ENCODE peak calls at places on chromosomes 16 and 17, in nine cellular contexts. One of them, this sample, is unnamed. For H3K4me1, the result is how much of the 10 kb centered on the place peaks cover.

GRCh38 chr16:68798398-68798797 is 44.9 kb upstream of the TANGO6 start:
- DNase-seq in PC-3: no peak
- DNase-seq in GM23248: no peak
- DNase-seq in HCT116: no peak
- DNase-seq in hepatocyte: no peak
- DNase-seq in OCI-LY7: no peak
- DNase-seq in MM.1S: no peak
- DNase-seq in GM23338: peak
- DNase-seq in SK-N-SH: no peak
- DNase-seq in this sample: no peak

GRCh38 chr17:81119223-81120148 is 45.8 kb upstream of the PVALEF start:
- DNase-seq in hepatocyte: peak
- DNase-seq in OCI-LY7: peak
- DNase-seq in GM23248: peak
- DNase-seq in SK-N-SH: peak
- DNase-seq in HCT116: peak
- DNase-seq in GM23338: peak
- DNase-seq in PC-3: peak
- DNase-seq in MM.1S: peak
- DNase-seq in this sample: peak

GRCh38 chr17:56652608-56653007 is 59.1 kb downstream of the NOG start:
- DNase-seq in MM.1S: no peak
- DNase-seq in OCI-LY7: no peak
- DNase-seq in hepatocyte: no peak
- DNase-seq in GM23338: no peak
- DNase-seq in HCT116: no peak
- DNase-seq in SK-N-SH: no peak
- DNase-seq in GM23248: no peak
- DNase-seq in PC-3: peak
- DNase-seq in this sample: no peak

GRCh38 chr17:59287452-59287851 is 44.0 kb upstream of the YPEL2 start:
- DNase-seq in PC-3: peak
- DNase-seq in hepatocyte: no peak
- DNase-seq in SK-N-SH: no peak
- DNase-seq in GM23338: no peak
- DNase-seq in MM.1S: peak
- DNase-seq in GM23248: peak
- DNase-seq in OCI-LY7: peak
- DNase-seq in HCT116: peak
- DNase-seq in this sample: no peak

GRCh38 chr17:82382933-82383255 is 11.3 kb downstream of the UTS2R start:
- DNase-seq in OCI-LY7: no peak
- DNase-seq in SK-N-SH: no peak
- DNase-seq in MM.1S: no peak
- DNase-seq in HCT116: no peak
- DNase-seq in hepatocyte: no peak
- DNase-seq in GM23248: no peak
- DNase-seq in GM23338: no peak
- DNase-seq in PC-3: no peak
- DNase-seq in this sample: no peak

GRCh38 chr17:34644941-34645550 is 65.7 kb downstream of the TMEM132E start:
- DNase-seq in SK-N-SH: no peak
- DNase-seq in GM23338: no peak
- DNase-seq in hepatocyte: no peak
- DNase-seq in PC-3: no peak
- DNase-seq in MM.1S: no peak
- DNase-seq in GM23248: no peak
- DNase-seq in OCI-LY7: no peak
- DNase-seq in HCT116: no peak
- DNase-seq in this sample: no peak

GRCh38 chr17:60193482-60193881 is 43.7 kb downstream of the CA4 start:
- DNase-seq in OCI-LY7: no peak
- DNase-seq in SK-N-SH: no peak
- DNase-seq in HCT116: no peak
- DNase-seq in GM23338: no peak
- DNase-seq in hepatocyte: no peak
- DNase-seq in MM.1S: no peak
- DNase-seq in PC-3: no peak
- DNase-seq in GM23248: no peak
- DNase-seq in this sample: no peak

GRCh38 chr17:75504347-75505151 is 10.8 kb downstream of the CASKIN2 start:
- DNase-seq in OCI-LY7: peak
- DNase-seq in hepatocyte: peak
- DNase-seq in PC-3: peak
- DNase-seq in MM.1S: peak
- DNase-seq in HCT116: no peak
- DNase-seq in GM23248: peak
- DNase-seq in SK-N-SH: peak
- DNase-seq in GM23338: peak
- DNase-seq in this sample: peak

GRCh38 chr16:70523621-70524405 is at the start of gene SF3B3:
- DNase-seq in hepatocyte: peak
- DNase-seq in GM23338: peak
- DNase-seq in MM.1S: no peak
- DNase-seq in GM23248: peak
- DNase-seq in OCI-LY7: peak
- DNase-seq in SK-N-SH: peak
- DNase-seq in PC-3: no peak
- DNase-seq in HCT116: no peak
- DNase-seq in this sample: peak

GRCh38 chr16:17590711-17591654 is 120.2 kb upstream of the XYLT1 start:
- DNase-seq in SK-N-SH: no peak
- DNase-seq in HCT116: no peak
- DNase-seq in GM23248: peak
- DNase-seq in GM23338: no peak
- DNase-seq in hepatocyte: no peak
- DNase-seq in MM.1S: no peak
- DNase-seq in OCI-LY7: no peak
- DNase-seq in PC-3: no peak
- DNase-seq in this sample: no peak

GRCh38 chr17:9973689-9974459 is 68.8 kb upstream of the RCVRN start:
- DNase-seq in GM23338: no peak
- DNase-seq in GM23248: no peak
- DNase-seq in PC-3: no peak
- DNase-seq in HCT116: no peak
- DNase-seq in hepatocyte: no peak
- DNase-seq in OCI-LY7: no peak
- DNase-seq in SK-N-SH: no peak
- DNase-seq in MM.1S: no peak
- DNase-seq in this sample: no peak

GRCh38 chr16:67336646-67337045 is 10.0 kb downstream of the LRRC36 start:
- DNase-seq in GM23248: peak
- DNase-seq in MM.1S: no peak
- DNase-seq in OCI-LY7: no peak
- DNase-seq in hepatocyte: no peak
- DNase-seq in GM23338: no peak
- DNase-seq in SK-N-SH: no peak
- DNase-seq in PC-3: no peak
- DNase-seq in HCT116: no peak
- DNase-seq in this sample: no peak
- TF ChIP-seq EZH2phosphoT487 in GM23248: no peak
- TF ChIP-seq EZH2phosphoT487 in MM.1S: no peak
- TF ChIP-seq EZH2phosphoT487 in OCI-LY7: no peak
- TF ChIP-seq EZH2phosphoT487 in hepatocyte: no peak
- TF ChIP-seq EZH2phosphoT487 in GM23338: no peak
- TF ChIP-seq EZH2phosphoT487 in SK-N-SH: no peak
- TF ChIP-seq EZH2phosphoT487 in PC-3: no peak
- TF ChIP-seq EZH2phosphoT487 in HCT116: no peak
- TF ChIP-seq EZH2phosphoT487 in this sample: no peak

GRCh38 chr16:456891-457483 is 31.5 kb downstream of the RAB11FIP3 start:
- DNase-seq in HCT116: no peak
- DNase-seq in GM23338: no peak
- DNase-seq in PC-3: no peak
- DNase-seq in hepatocyte: peak
- DNase-seq in GM23248: peak
- DNase-seq in MM.1S: no peak
- DNase-seq in SK-N-SH: peak
- DNase-seq in OCI-LY7: no peak
- DNase-seq in this sample: no peak
- H3K27ac ChIP-seq in HCT116: no peak
- H3K27ac ChIP-seq in GM23338: peak
- H3K27ac ChIP-seq in PC-3: no peak
- H3K27ac ChIP-seq in hepatocyte: peak
- H3K27ac ChIP-seq in GM23248: peak
- H3K27ac ChIP-seq in MM.1S: no peak
- H3K27ac ChIP-seq in SK-N-SH: peak
- H3K27ac ChIP-seq in OCI-LY7: no peak
- H3K27ac ChIP-seq in this sample: peak

GRCh38 chr16:4109250-4109736 is 6.9 kb downstream of the ADCY9 start:
- DNase-seq in PC-3: no peak
- DNase-seq in GM23338: no peak
- DNase-seq in HCT116: no peak
- DNase-seq in SK-N-SH: no peak
- DNase-seq in GM23248: no peak
- DNase-seq in MM.1S: no peak
- DNase-seq in OCI-LY7: no peak
- DNase-seq in hepatocyte: no peak
- DNase-seq in this sample: no peak

GRCh38 chr16:4113358-4114256 is 2.6 kb downstream of the ADCY9 start:
- DNase-seq in GM23338: no peak
- DNase-seq in GM23248: peak
- DNase-seq in SK-N-SH: no peak
- DNase-seq in HCT116: no peak
- DNase-seq in OCI-LY7: no peak
- DNase-seq in MM.1S: no peak
- DNase-seq in hepatocyte: no peak
- DNase-seq in PC-3: no peak
- DNase-seq in this sample: no peak

GRCh38 chr16:4111748-4112696 is 4.2 kb downstream of the ADCY9 start:
- DNase-seq in GM23338: no peak
- DNase-seq in OCI-LY7: no peak
- DNase-seq in hepatocyte: no peak
- DNase-seq in HCT116: no peak
- DNase-seq in MM.1S: no peak
- DNase-seq in PC-3: peak
- DNase-seq in SK-N-SH: no peak
- DNase-seq in GM23248: peak
- DNase-seq in this sample: no peak

GRCh38 chr16:4110065-4110464 is 6.2 kb downstream of the ADCY9 start:
- DNase-seq in MM.1S: no peak
- DNase-seq in PC-3: no peak
- DNase-seq in hepatocyte: no peak
- DNase-seq in OCI-LY7: no peak
- DNase-seq in GM23248: no peak
- DNase-seq in SK-N-SH: no peak
- DNase-seq in HCT116: no peak
- DNase-seq in GM23338: no peak
- DNase-seq in this sample: no peak

DNA sequence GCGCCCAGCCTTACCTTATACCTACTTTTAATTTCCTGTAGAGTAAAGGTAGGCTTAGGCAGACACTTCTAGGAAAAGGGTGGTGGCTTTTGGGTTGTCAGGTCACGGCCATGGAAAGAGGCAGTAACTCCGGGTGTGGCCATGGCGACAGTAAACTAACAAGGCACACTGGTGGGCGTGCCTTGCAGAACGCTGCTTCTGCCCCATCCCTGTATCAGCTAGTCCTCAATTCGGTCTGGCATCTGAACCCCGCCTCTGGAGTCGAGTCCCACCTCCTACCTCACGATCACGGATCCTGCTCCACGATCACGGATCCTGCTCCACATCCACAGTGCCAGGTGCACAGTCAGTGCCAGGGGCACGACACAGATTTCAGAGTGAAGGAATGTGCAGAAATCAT is 5.6 kb downstream of the ADCY9 start:
- DNase-seq in hepatocyte: no peak
- DNase-seq in GM23248: peak
- DNase-seq in HCT116: no peak
- DNase-seq in OCI-LY7: no peak
- DNase-seq in SK-N-SH: no peak
- DNase-seq in MM.1S: no peak
- DNase-seq in GM23338: peak
- DNase-seq in PC-3: no peak
- DNase-seq in this sample: no peak
- H3K4me1 ChIP-seq in hepatocyte: under half
- H3K4me1 ChIP-seq in GM23248: under half
- H3K4me1 ChIP-seq in HCT116: under half
- H3K4me1 ChIP-seq in OCI-LY7: under half
- H3K4me1 ChIP-seq in SK-N-SH: under half
- H3K4me1 ChIP-seq in MM.1S: under half
- H3K4me1 ChIP-seq in GM23338: under half
- H3K4me1 ChIP-seq in PC-3: under half
- H3K4me1 ChIP-seq in this sample: under half

GRCh38 chr17:66655461-66655860 is 179.5 kb upstream of the CACNG5 start:
- DNase-seq in SK-N-SH: no peak
- DNase-seq in MM.1S: no peak
- DNase-seq in HCT116: no peak
- DNase-seq in OCI-LY7: no peak
- DNase-seq in PC-3: no peak
- DNase-seq in GM23338: no peak
- DNase-seq in GM23248: no peak
- DNase-seq in hepatocyte: no peak
- DNase-seq in this sample: no peak

GRCh38 chr17:66654764-66655163 is 180.2 kb upstream of the CACNG5 start:
- DNase-seq in OCI-LY7: no peak
- DNase-seq in SK-N-SH: no peak
- DNase-seq in HCT116: no peak
- DNase-seq in MM.1S: no peak
- DNase-seq in hepatocyte: no peak
- DNase-seq in GM23338: no peak
- DNase-seq in GM23248: no peak
- DNase-seq in PC-3: no peak
- DNase-seq in this sample: no peak

GRCh38 chr17:66652840-66653507 is 181.9 kb upstream of the CACNG5 start:
- DNase-seq in HCT116: no peak
- DNase-seq in GM23248: peak
- DNase-seq in MM.1S: no peak
- DNase-seq in PC-3: peak
- DNase-seq in GM23338: no peak
- DNase-seq in SK-N-SH: no peak
- DNase-seq in OCI-LY7: no peak
- DNase-seq in hepatocyte: no peak
- DNase-seq in this sample: no peak

GRCh38 chr17:66654341-66654740 is 180.6 kb upstream of the CACNG5 start:
- DNase-seq in hepatocyte: no peak
- DNase-seq in OCI-LY7: no peak
- DNase-seq in GM23338: no peak
- DNase-seq in PC-3: no peak
- DNase-seq in GM23248: peak
- DNase-seq in SK-N-SH: no peak
- DNase-seq in MM.1S: no peak
- DNase-seq in HCT116: no peak
- DNase-seq in this sample: no peak

GRCh38 chr17:66655861-66656260 is 179.1 kb upstream of the CACNG5 start:
- DNase-seq in OCI-LY7: no peak
- DNase-seq in MM.1S: no peak
- DNase-seq in GM23248: peak
- DNase-seq in HCT116: no peak
- DNase-seq in PC-3: peak
- DNase-seq in hepatocyte: no peak
- DNase-seq in GM23338: no peak
- DNase-seq in SK-N-SH: no peak
- DNase-seq in this sample: no peak
- TF ChIP-seq EZH2phosphoT487 in OCI-LY7: no peak
- TF ChIP-seq EZH2phosphoT487 in MM.1S: no peak
- TF ChIP-seq EZH2phosphoT487 in GM23248: no peak
- TF ChIP-seq EZH2phosphoT487 in HCT116: no peak
- TF ChIP-seq EZH2phosphoT487 in PC-3: no peak
- TF ChIP-seq EZH2phosphoT487 in hepatocyte: no peak
- TF ChIP-seq EZH2phosphoT487 in GM23338: no peak
- TF ChIP-seq EZH2phosphoT487 in SK-N-SH: no peak
- TF ChIP-seq EZH2phosphoT487 in this sample: no peak

This sample was measured in neural progenitor cell.